ENCODE peak calls at places on chromosomes 11 and 22, in nine cellular contexts. W is neural crest cell, T is AG09309, L is PC-3, C is Calu3, S is tibial artery, N is AG09319, V is lower lobe of right lung, M is upper lobe of right lung. K is an unnamed sample.
A peak's percentile ranks its signal among the peaks of the same experiment; 100 is the strongest.

GRCh38 chr11:108926522-108927380 is 261.9 kb downstream of the DDX10 start:
- DNase-seq in L (no peak), C (no peak), M (no peak), V (no peak), T (no peak), N (no peak), W (no peak), S (no peak), K (no peak)

GRCh38 chr11:117201906-117202305 is 2.7 kb downstream of the TAGLN start:
- DNase-seq in L (no peak), V (no peak), T (no peak), M (no peak), S (peak; percentile 82), N (no peak), W (no peak), C (no peak), K (no peak)

GRCh38 chr22:30883586-30884145 is 84.9 kb downstream of the MORC2 start:
- DNase-seq in W (no peak), L (no peak), S (peak; percentile 45), M (no peak), T (no peak), V (peak; percentile 20), C (no peak), N (no peak), K (no peak)

GRCh38 chr11:103545551-103545950 is 436.3 kb downstream of the DYNC2H1 start:
- DNase-seq in T (no peak), W (no peak), S (no peak), C (no peak), V (no peak), M (no peak), N (no peak), L (no peak), K (no peak)

GRCh38 chr11:34654491-34655334 is 33.8 kb downstream of the EHF start:
- DNase-seq in V (peak; percentile 87), N (peak; percentile 42), C (peak; percentile 89), W (no peak), S (peak; percentile 78), L (peak; percentile 97), T (peak; percentile 38), M (peak; percentile 88), K (no peak)

GRCh38 chr11:126945319-126945718 is 55.3 kb downstream of the KIRREL3 start:
- DNase-seq in M (no peak), S (no peak), T (no peak), W (no peak), N (no peak), C (no peak), L (no peak), V (no peak), K (no peak)

GRCh38 chr11:3052567-3052966 is 4.7 kb downstream of the CARS1 start:
- DNase-seq in N (no peak), C (no peak), S (no peak), W (no peak), T (no peak), L (no peak), V (no peak), M (no peak), K (no peak)

GRCh38 chr11:83157755-83158473 is 983 bp downstream of the PCF11 start:
- DNase-seq in N (no peak), S (peak; percentile 82), C (peak; percentile 32), M (peak; percentile 77), W (peak; percentile 30), V (peak; percentile 61), T (no peak), L (peak; percentile 40), K (no peak)

GRCh38 chr11:129695543-129696308 is 119.9 kb upstream of the TMEM45B start:
- DNase-seq in V (peak; percentile 67), W (peak; percentile 80), C (peak; percentile 81), S (no peak), L (peak; percentile 71), T (no peak), M (peak; percentile 83), N (no peak), K (peak; percentile 80)

GRCh38 chr11:44631831-44632230 is 66.4 kb downstream of the CD82 start:
- DNase-seq in W (no peak), N (no peak), L (no peak), V (no peak), C (no peak), M (peak; percentile 36), S (peak; percentile 29), T (no peak), K (peak; percentile 26)

GRCh38 chr11:44634401-44635281 is 69.2 kb downstream of the CD82 start:
- DNase-seq in T (no peak), M (peak; percentile 74), N (peak; percentile 11), C (peak; percentile 74), L (peak; percentile 39), V (no peak), S (peak; percentile 81), W (peak; percentile 38), K (peak; percentile 80)

GRCh38 chr11:44630511-44631210 is 65.2 kb downstream of the CD82 start:
- DNase-seq in W (no peak), S (peak; percentile 29), N (no peak), C (no peak), M (peak; percentile 41), V (no peak), T (no peak), L (no peak), K (peak; percentile 68)

GRCh38 chr11:44633641-44634040 is 68.2 kb downstream of the CD82 start:
- DNase-seq in N (no peak), T (no peak), M (no peak), S (no peak), L (no peak), W (no peak), V (no peak), C (no peak), K (peak; percentile 26)

GRCh38 chr11:44632466-44633123 is 67.1 kb downstream of the CD82 start:
- DNase-seq in L (peak; percentile 45), N (no peak), T (no peak), C (peak; percentile 40), S (peak; percentile 54), W (peak; percentile 35), V (no peak), M (peak; percentile 65), K (peak; percentile 65)
- TF ChIP-seq CTCF in L (peak; percentile 47), N (peak; percentile 17), T (peak; percentile 33), C (peak; percentile 20), S (peak; percentile 19), W (peak; percentile 48), V (peak; percentile 56), M (peak; percentile 55), K (peak; percentile 63)

GRCh38 chr22:39698106-39698505 is 127.6 kb downstream of the CACNA1I start:
- DNase-seq in T (no peak), V (no peak), L (no peak), M (no peak), S (no peak), W (no peak), C (no peak), N (no peak), K (no peak)

GRCh38 chr22:39689421-39689820 is 118.9 kb downstream of the CACNA1I start:
- DNase-seq in S (no peak), C (no peak), V (no peak), W (no peak), M (no peak), T (no peak), N (no peak), L (no peak), K (no peak)

GRCh38 chr22:39688186-39688768 is 117.7 kb downstream of the CACNA1I start:
- DNase-seq in W (no peak), N (no peak), M (no peak), L (no peak), V (no peak), T (no peak), C (no peak), S (no peak), K (no peak)

GRCh38 chr22:39690901-39691620 is 120.5 kb downstream of the CACNA1I start:
- DNase-seq in L (no peak), N (no peak), T (no peak), V (no peak), W (peak; percentile 47), S (no peak), C (no peak), M (no peak), K (no peak)

DNA sequence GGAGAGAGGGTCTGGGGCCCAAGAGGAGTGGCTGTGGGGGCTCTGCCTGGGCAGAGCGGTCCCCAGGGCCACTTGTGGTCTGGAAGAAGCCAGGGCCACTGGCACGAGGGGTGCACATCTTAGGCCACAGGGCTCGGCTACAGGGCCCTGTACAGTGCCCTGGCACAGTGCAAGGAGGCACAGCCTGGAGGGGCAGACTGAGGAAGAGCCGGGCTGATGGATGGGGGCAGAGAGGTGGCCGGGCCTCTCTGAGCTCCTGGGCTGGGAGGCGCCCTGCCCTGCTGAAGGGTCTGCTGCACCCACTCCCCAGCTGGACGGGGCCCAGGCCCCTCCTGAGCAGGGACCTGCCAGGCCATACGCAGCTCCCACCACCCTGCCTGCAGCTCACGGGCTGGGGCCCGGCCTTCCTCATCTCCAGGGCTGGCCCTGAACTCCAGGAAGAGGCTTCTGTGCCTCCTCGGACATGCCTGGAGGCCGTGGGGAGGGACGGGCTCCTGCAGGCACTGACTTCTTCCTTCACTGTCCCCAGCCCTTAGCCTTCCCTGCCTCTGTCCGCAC is 123.5 kb downstream of the CACNA1I start:
- DNase-seq in V (no peak), T (no peak), M (no peak), S (no peak), N (no peak), L (no peak), W (no peak), C (no peak), K (no peak)
- TF ChIP-seq CTCF in V (no peak), T (no peak), M (no peak), S (no peak), N (no peak), L (no peak), W (no peak), C (no peak), K (no peak)

DNA sequence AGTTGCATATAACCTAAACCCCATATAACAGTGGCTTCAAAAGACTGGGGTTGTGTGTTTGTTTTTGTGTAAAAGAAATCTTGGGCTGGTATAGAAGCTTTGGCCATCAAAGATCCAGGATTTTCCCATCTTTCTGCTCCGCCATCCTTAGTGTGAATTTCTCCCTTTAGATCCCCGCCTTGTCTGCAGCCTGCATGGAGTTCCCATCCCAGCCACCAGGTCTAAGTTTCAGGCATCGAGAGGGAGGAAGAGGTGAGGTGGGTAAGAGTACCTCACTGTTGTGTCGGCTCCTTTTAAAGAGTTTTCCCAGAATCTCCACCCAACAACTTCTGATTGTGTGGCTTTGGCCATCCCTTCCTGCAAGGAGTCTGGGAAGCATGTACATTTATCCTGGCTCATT is 195.5 kb upstream of the SORL1-AS1 start:
- DNase-seq in W (no peak), V (no peak), C (no peak), L (no peak), S (no peak), N (no peak), T (no peak), M (no peak), K (no peak)
- TF ChIP-seq CTCF in W (no peak), V (no peak), C (no peak), L (no peak), S (no peak), N (no peak), T (no peak), M (no peak), K (peak; percentile 9)

GRCh38 chr11:81237139-81237538 is 1496.5 kb downstream of the FAM181B start:
- DNase-seq in M (no peak), L (peak; percentile 76), T (no peak), W (peak; percentile 16), N (no peak), C (no peak), S (no peak), V (no peak), K (no peak)
- TF ChIP-seq CTCF in M (peak; percentile 31), L (peak; percentile 67), T (no peak), W (peak; percentile 85), N (no peak), C (no peak), S (peak; percentile 25), V (peak; percentile 39), K (peak; percentile 74)

GRCh38 chr22:32794449-32795213 is 6.9 kb upstream of the TIMP3 start:
- DNase-seq in W (no peak), L (no peak), S (no peak), V (no peak), C (no peak), N (no peak), M (no peak), T (no peak), K (no peak)
- TF ChIP-seq CTCF in W (no peak), L (no peak), S (no peak), V (no peak), C (no peak), N (no peak), M (no peak), T (no peak), K (peak; percentile 26)